ENCODE peak calls at places on chromosomes 11 and 22, in nine cellular contexts. S is NCI-H2081, A is IMR-90, Q is ureter, I is NCI-H460, D is breast epithelium, C is adrenal gland, E is EL, J is nephron progenitor cell. V is an unnamed sample.

GRCh38 chr11:11449327-11449726 is 96.3 kb upstream of the CSNK2A3 start:
- DNase-seq in S (no peak), A (no peak), D (no peak), J (no peak), E (no peak), C (no peak), Q (no peak), I (no peak), V (no peak)

GRCh38 chr11:25734592-25735211 is 597.2 kb upstream of the ANO3 start:
- DNase-seq in D (no peak), I (peak), C (no peak), Q (no peak), J (peak), S (peak), A (peak), E (no peak), V (no peak)

GRCh38 chr11:6568191-6568918 is 35.1 kb downstream of the RRP8 start:
- DNase-seq in J (no peak), D (no peak), A (peak), S (peak), I (no peak), C (peak), E (peak), Q (no peak), V (no peak)

GRCh38 chr22:46140989-46141928 is 9.1 kb upstream of the PPARA start:
- DNase-seq in D (no peak), S (no peak), E (no peak), I (no peak), C (no peak), J (no peak), Q (no peak), A (no peak), V (no peak)

GRCh38 chr11:46658259-46658658 is 40.9 kb downstream of the ATG13 start:
- DNase-seq in A (peak), I (no peak), S (no peak), J (no peak), C (peak), D (no peak), E (peak), Q (no peak), V (no peak)

GRCh38 chr22:16651217-16651616 is 58.6 kb upstream of the CCT8L2 start:
- DNase-seq in E (no peak), J (no peak), C (no peak), Q (no peak), A (no peak), D (no peak), I (no peak), S (no peak), V (no peak)

GRCh38 chr22:41907436-41908401 is 7.2 kb downstream of the SHISA8 start:
- DNase-seq in J (no peak), I (no peak), S (no peak), C (no peak), Q (no peak), E (no peak), D (no peak), A (peak), V (no peak)

GRCh38 chr22:37518509-37519267 is 527 bp downstream of the CARD10 start:
- DNase-seq in S (no peak), Q (no peak), E (no peak), A (no peak), C (no peak), J (peak), D (no peak), I (no peak), V (no peak)

GRCh38 chr22:33917744-33918406 is 2.4 kb downstream of the LARGE1 start:
- DNase-seq in J (peak), E (no peak), Q (no peak), D (no peak), C (no peak), I (no peak), S (no peak), A (peak), V (no peak)

GRCh38 chr22:45731798-45732495 is 60.3 kb downstream of the ATXN10 start:
- DNase-seq in S (no peak), J (no peak), C (no peak), D (no peak), A (peak), I (no peak), E (peak), Q (no peak), V (no peak)

GRCh38 chr11:75328426-75329277 is 22.8 kb downstream of the ARRB1 start:
- DNase-seq in Q (peak), E (peak), C (peak), A (peak), S (peak), D (peak), I (peak), J (peak), V (peak)

GRCh38 chr11:35142481-35143207 is 3.7 kb downstream of the CD44 start:
- DNase-seq in S (no peak), J (no peak), D (no peak), C (no peak), E (peak), Q (no peak), A (peak), I (no peak), V (no peak)

V was measured in heart left ventricle.